ENCODE peak calls at places on chromosomes 1 and 21, in seven cellular contexts. X, P, Y, C, I, F and J are unnamed samples.

GRCh38 chr1:14970115-14970798 is 183.3 kb upstream of the TMEM51 start:
- DNase-seq in X (peak; percentile 48), P (peak; percentile 80), Y (peak; percentile 78), C (peak; percentile 89), I (no peak), F (peak; percentile 52), J (peak; percentile 87)

GRCh38 chr1:149927056-149927534 is 508 bp downstream of the SF3B4 start:
- DNase-seq in X (peak; percentile 8), P (no peak), Y (no peak), C (no peak), I (no peak), F (no peak), J (no peak)

GRCh38 chr1:1212780-1213152 is 1.2 kb downstream of the TNFRSF4 start:
- DNase-seq in X (no peak), P (no peak), Y (no peak), C (no peak), I (peak; percentile 77), F (no peak), J (peak; percentile 17)

GRCh38 chr1:189751311-189751710 is 726.4 kb downstream of the BRINP3 start:
- DNase-seq in X (no peak), P (no peak), Y (no peak), C (no peak), I (no peak), F (no peak), J (no peak)

GRCh38 chr1:177211231-177211630 is 40.5 kb downstream of the BRINP2 start:
- DNase-seq in X (no peak), P (no peak), Y (peak; percentile 18), C (no peak), I (no peak), F (no peak), J (peak; percentile 48)

GRCh38 chr1:231420959-231421615 is 1.0 kb downstream of the EGLN1 start:
- DNase-seq in X (peak; percentile 61), P (peak; percentile 55), Y (peak; percentile 52), C (no peak), I (peak; percentile 72), F (peak; percentile 57), J (peak; percentile 59)

GRCh38 chr21:45054927-45055612 is 19.3 kb upstream of the ADARB1 start:
- DNase-seq in X (no peak), P (no peak), Y (no peak), C (no peak), I (no peak), F (no peak), J (no peak)

GRCh38 chr21:42411891-42412635 is 8.4 kb downstream of the UBASH3A start:
- DNase-seq in X (no peak), P (peak; percentile 5), Y (no peak), C (no peak), I (no peak), F (no peak), J (no peak)

GRCh38 chr1:43651922-43652321 is 2.0 kb downstream of the KDM4A start:
- DNase-seq in X (peak; percentile 16), P (no peak), Y (no peak), C (no peak), I (no peak), F (peak; percentile 24), J (peak; percentile 33)

GRCh38 chr21:17612023-17612564 is 607 bp downstream of the BTG3 start:
- DNase-seq in X (peak; percentile 31), P (no peak), Y (peak; percentile 57), C (no peak), I (peak; percentile 78), F (peak; percentile 53), J (peak; percentile 47)

GRCh38 chr1:92329356-92330129 is 30.7 kb downstream of the RPAP2 start:
- DNase-seq in X (no peak), P (peak; percentile 84), Y (no peak), C (peak; percentile 36), I (no peak), F (no peak), J (peak; percentile 82)

GRCh38 chr21:44670642-44671432 is 4.1 kb upstream of the KRTAP12-2 start:
- DNase-seq in X (no peak), P (no peak), Y (no peak), C (no peak), I (no peak), F (no peak), J (no peak)

GRCh38 chr1:16925635-16926490 is 4.1 kb downstream of the CROCC start:
- DNase-seq in X (no peak), P (no peak), Y (no peak), C (no peak), I (peak; percentile 49), F (no peak), J (no peak)

GRCh38 chr1:220894924-220895256 is 15.6 kb downstream of the HLX start:
- DNase-seq in X (no peak), P (no peak), Y (no peak), C (no peak), I (no peak), F (no peak), J (no peak)

GRCh38 chr21:42234464-42235241 is 15.7 kb downstream of the ABCG1 start:
- DNase-seq in X (peak; percentile 87), P (peak; percentile 31), Y (peak; percentile 34), C (no peak), I (peak; percentile 84), F (peak; percentile 80), J (peak; percentile 38)

GRCh38 chr1:12486401-12487005 is 131.5 kb downstream of the DHRS3 start:
- DNase-seq in X (no peak), P (peak; percentile 86), Y (peak; percentile 50), C (no peak), I (peak; percentile 84), F (no peak), J (peak; percentile 50)

GRCh38 chr1:198908995-198909394 is 270.2 kb downstream of the PTPRC start:
- DNase-seq in X (no peak), P (no peak), Y (no peak), C (no peak), I (no peak), F (no peak), J (peak; percentile 31)

GRCh38 chr21:23083242-23083641 is 2085.0 kb downstream of the NCAM2 start:
- DNase-seq in X (no peak), P (no peak), Y (no peak), C (no peak), I (no peak), F (no peak), J (no peak)

GRCh38 chr21:17775431-17776126 is 43.6 kb downstream of the C21orf91 start:
- DNase-seq in X (peak; percentile 63), P (no peak), Y (no peak), C (no peak), I (peak; percentile 48), F (no peak), J (no peak)

DNA sequence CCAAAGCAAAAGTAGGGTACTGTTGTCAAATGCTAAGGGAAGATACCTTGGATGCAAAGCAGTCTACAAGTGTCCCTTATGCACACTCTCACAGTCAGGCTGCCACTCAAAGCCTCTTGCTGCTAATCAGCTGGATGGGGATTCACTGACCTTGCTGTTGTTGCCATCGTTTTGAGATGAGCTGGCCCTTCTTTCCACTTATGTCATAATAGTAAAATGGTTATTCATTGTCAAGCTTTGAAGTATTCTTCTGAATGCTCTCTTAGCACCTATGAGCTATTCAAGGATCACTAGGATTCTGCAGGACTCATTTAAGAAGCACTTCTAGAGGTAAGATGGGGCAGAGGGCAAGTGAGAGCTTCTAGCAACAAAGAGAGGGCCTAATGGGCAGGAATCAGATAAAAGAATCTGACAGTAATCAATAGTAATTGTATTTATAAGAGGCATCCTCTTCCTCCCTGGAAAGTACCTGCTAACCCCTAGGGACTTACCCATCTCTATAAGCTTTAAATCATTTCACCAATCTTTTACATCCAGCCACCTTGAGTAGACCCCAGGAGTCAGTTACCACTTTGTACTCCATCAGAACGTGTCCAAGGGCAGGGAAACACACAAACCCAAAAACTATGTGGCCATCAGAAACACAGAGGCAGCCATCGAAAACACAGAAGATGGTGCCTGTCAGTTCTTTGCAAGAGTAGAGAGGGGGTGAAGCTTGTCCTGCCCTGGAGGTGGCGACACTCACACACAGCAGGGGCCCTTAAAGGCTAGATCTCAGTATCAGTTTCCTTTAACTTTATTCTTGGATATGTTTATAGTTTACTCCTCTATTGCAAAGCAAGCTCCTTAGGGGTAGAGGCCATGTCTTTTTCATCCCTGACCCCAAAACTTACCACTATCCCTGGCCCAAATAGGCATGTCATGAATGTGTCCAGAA is 103.7 kb upstream of the NFIA start:
- DNase-seq in X (peak; percentile 56), P (no peak), Y (peak; percentile 72), C (no peak), I (no peak), F (peak; percentile 30), J (peak; percentile 65)
- TF ChIP-seq CTCF in X (peak; percentile 67), P (peak; percentile 58), Y (peak; percentile 67), C (peak; percentile 72), I (peak; percentile 65), F (peak; percentile 57), J (peak; percentile 81)

GRCh38 chr1:32201011-32201855 is 838 bp downstream of the CCDC28B start:
- DNase-seq in X (peak; percentile 85), P (peak; percentile 66), Y (peak; percentile 61), C (no peak), I (peak; percentile 71), F (peak; percentile 80), J (peak; percentile 53)
- H3K4me3 ChIP-seq in X (peak overlapping the region; percentile 82), P (peak overlapping the region; percentile 69), Y (peak overlapping the region; percentile 69), C (peak overlapping the region; percentile 57), I (peak overlapping the region; percentile 77), F (peak overlapping the region; percentile 60), J (peak overlapping the region; percentile 86)

DNA sequence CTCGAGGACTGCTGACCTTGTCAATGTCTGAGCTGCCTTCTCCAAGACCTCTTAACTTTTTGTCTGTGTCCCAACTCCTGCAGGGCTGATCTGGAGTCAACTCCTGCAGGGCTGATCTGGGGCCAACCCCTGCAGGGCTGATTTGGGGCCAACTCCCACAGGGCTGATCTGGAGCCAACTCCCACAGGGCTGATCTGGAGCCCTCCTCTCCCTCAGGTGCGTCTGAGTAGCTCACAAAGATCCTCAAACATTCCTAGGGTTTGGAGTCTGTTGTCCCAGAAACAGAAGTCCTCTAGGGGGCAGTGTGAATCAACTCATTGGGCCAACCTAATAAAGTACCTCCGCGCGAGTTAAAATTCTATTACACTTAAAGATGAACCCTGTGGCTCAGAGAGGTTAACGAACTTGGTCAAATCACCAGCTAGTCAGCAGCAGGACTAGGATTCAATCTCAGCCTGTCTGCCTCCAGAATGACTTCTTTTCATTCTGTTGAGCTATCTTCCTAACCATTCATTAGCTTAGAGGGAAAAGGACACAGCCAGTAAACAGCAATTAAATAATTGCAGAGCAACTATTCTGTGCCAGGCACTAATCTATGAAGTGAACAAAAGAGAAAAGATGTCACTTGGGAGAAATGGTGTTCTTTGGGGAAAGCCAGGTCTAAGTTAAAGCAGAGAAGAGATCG is 17.2 kb upstream of the RLF start:
- DNase-seq in X (peak; percentile 79), P (peak; percentile 63), Y (peak; percentile 76), C (peak; percentile 55), I (no peak), F (peak; percentile 73), J (peak; percentile 72)
- TF ChIP-seq CTCF in X (peak; percentile 78), P (peak; percentile 82), Y (peak; percentile 83), C (peak; percentile 80), I (peak; percentile 83), F (peak; percentile 60), J (peak; percentile 81)

GRCh38 chr1:94966033-94966432 is 39.1 kb upstream of the CNN3 start:
- DNase-seq in X (no peak), P (no peak), Y (no peak), C (no peak), I (no peak), F (no peak), J (no peak)

GRCh38 chr1:94961582-94961981 is 34.7 kb upstream of the CNN3 start:
- DNase-seq in X (no peak), P (no peak), Y (no peak), C (no peak), I (no peak), F (no peak), J (no peak)

GRCh38 chr1:94961994-94962744 is 35.3 kb upstream of the CNN3 start:
- DNase-seq in X (no peak), P (no peak), Y (no peak), C (no peak), I (no peak), F (no peak), J (peak; percentile 29)

GRCh38 chr1:94963864-94964263 is 37.0 kb upstream of the CNN3 start:
- DNase-seq in X (no peak), P (no peak), Y (no peak), C (no peak), I (no peak), F (no peak), J (no peak)

GRCh38 chr1:94962745-94963265 is 35.9 kb upstream of the CNN3 start:
- DNase-seq in X (peak; percentile 76), P (peak; percentile 41), Y (peak; percentile 70), C (no peak), I (no peak), F (peak; percentile 55), J (peak; percentile 97)
- H3K4me3 ChIP-seq in X (peak overlapping the region; percentile 35), P (peak overlapping the region; percentile 1), Y (peak overlapping the region; percentile 14), C (peak overlapping the region; percentile 29), I (peak overlapping the region; percentile 56), F (no peak overlapping the region), J (peak overlapping the region; percentile 38)